ENCODE peak calls at places on chromosome 18, in seven cellular contexts. G is right cardiac atrium; X is CD4-positive, CD25-positive, alpha-beta regulatory T cell; T is activated T-cell treated with anti-CD3 and anti-CD28 coated beads, Interleukin-2, amount 50 U/mL, for 4 hours; K is activated naive CD8-positive, alpha-beta T cell treated with anti-CD3 and anti-CD28 coated beads, Interleukin-2, amount 10 ng/mL, durations not matched to agents 7 days and 5 days; Y is PC-3; P is activated CD4-positive, CD25-positive, alpha-beta regulatory T cell treated with anti-CD3 and anti-CD28 coated beads, Interleukin-2, amount 50 U/mL, for 24 hours. V is an unnamed sample.

GRCh38 chr18:24270937-24271380 is 126.7 kb downstream of the OSBPL1A start:
- ATAC-seq in G (peak), X (no peak), T (no peak), P (no peak), K (no peak), Y (peak), V (peak)

GRCh38 chr18:61892683-61893303 is at the start of gene RNF152:
- ATAC-seq in K (no peak), X (no peak), T (peak), P (peak), G (peak), Y (no peak), V (no peak)

GRCh38 chr18:3350566-3351527 is 88.9 kb downstream of the MYL12B start:
- ATAC-seq in Y (peak), P (no peak), G (no peak), T (peak), K (no peak), X (no peak), V (no peak)

GRCh38 chr18:350953-351572 is 83.2 kb upstream of the THOC1 start:
- ATAC-seq in Y (no peak), G (peak), X (no peak), K (no peak), T (no peak), P (no peak), V (no peak)

GRCh38 chr18:27750014-27750413 is 426.9 kb downstream of the CDH2 start:
- ATAC-seq in T (no peak), X (no peak), P (no peak), K (no peak), G (peak), Y (peak), V (no peak)

GRCh38 chr18:59460060-59460395 is 101.0 kb upstream of the LMAN1 start:
- ATAC-seq in Y (no peak), G (peak), T (no peak), K (no peak), P (no peak), X (no peak), V (peak)

GRCh38 chr18:61772293-61772848 is 120.4 kb downstream of the RNF152 start:
- ATAC-seq in P (no peak), K (no peak), X (no peak), G (no peak), Y (no peak), T (no peak), V (no peak)

GRCh38 chr18:45838302-45839070 is 13.0 kb downstream of the SIGLEC15 start:
- ATAC-seq in X (no peak), G (peak), K (no peak), Y (no peak), T (no peak), P (no peak), V (peak)

GRCh38 chr18:54075681-54076080 is 148.8 kb downstream of the MBD2 start:
- ATAC-seq in K (no peak), P (no peak), T (no peak), X (no peak), Y (no peak), G (no peak), V (no peak)

GRCh38 chr18:24033644-24034412 is 19.3 kb downstream of the TTC39C start:
- ATAC-seq in P (peak), T (peak), X (peak), Y (no peak), K (no peak), G (peak), V (no peak)

GRCh38 chr18:6170604-6171003 is 244.1 kb downstream of the L3MBTL4 start:
- ATAC-seq in K (no peak), G (no peak), T (no peak), Y (no peak), P (no peak), X (no peak), V (no peak)

GRCh38 chr18:75216212-75216925 is 5.8 kb downstream of the TSHZ1 start:
- ATAC-seq in T (peak), X (peak), G (no peak), P (no peak), Y (no peak), K (peak), V (no peak)

GRCh38 chr18:79631761-79632446 is 47.7 kb upstream of the CTDP1 start:
- ATAC-seq in Y (no peak), X (no peak), P (no peak), G (no peak), T (no peak), K (peak), V (no peak)

GRCh38 chr18:8556424-8556823 is 52.8 kb upstream of the RAB12 start:
- ATAC-seq in K (no peak), T (no peak), P (no peak), X (no peak), G (no peak), Y (no peak), V (no peak)

GRCh38 chr18:49944681-49945080 is 131.3 kb upstream of the ACAA2 start:
- ATAC-seq in T (no peak), K (no peak), X (no peak), Y (no peak), G (no peak), P (no peak), V (peak)

GRCh38 chr18:50806208-50806616 is 13.6 kb downstream of the MRO start:
- ATAC-seq in K (no peak), G (peak), P (no peak), T (no peak), Y (no peak), X (no peak), V (peak)

GRCh38 chr18:45957100-45957499 is 10.0 kb downstream of the EPG5 start:
- ATAC-seq in K (no peak), Y (no peak), G (no peak), X (no peak), T (no peak), P (no peak), V (no peak)

GRCh38 chr18:68448736-68449135 is 266.2 kb downstream of the TMX3 start:
- ATAC-seq in G (no peak), T (no peak), K (no peak), Y (no peak), X (no peak), P (no peak), V (no peak)

GRCh38 chr18:56124186-56124585 is 514.2 kb downstream of the TXNL1 start:
- ATAC-seq in X (no peak), T (no peak), G (no peak), K (no peak), P (no peak), Y (peak), V (no peak)

GRCh38 chr18:54848121-54848520 is 19.8 kb downstream of the RAB27B start:
- ATAC-seq in X (no peak), T (no peak), P (no peak), G (no peak), K (no peak), Y (no peak), V (no peak)

GRCh38 chr18:59546164-59546563 is 151.1 kb downstream of the CCBE1 start:
- ATAC-seq in G (no peak), X (no peak), Y (no peak), P (peak), T (no peak), K (no peak), V (no peak)

GRCh38 chr18:40738321-40738880 is 1216.6 kb upstream of the PIK3C3 start:
- ATAC-seq in T (no peak), X (no peak), K (no peak), P (no peak), Y (no peak), G (no peak), V (no peak)

GRCh38 chr18:8639762-8640161 is 30.5 kb downstream of the RAB12 start:
- ATAC-seq in Y (no peak), P (no peak), T (no peak), X (no peak), G (no peak), K (no peak), V (no peak)

GRCh38 chr18:51447943-51448342 is 250.5 kb upstream of the MEX3C start:
- ATAC-seq in T (no peak), P (no peak), Y (no peak), X (no peak), G (peak), K (no peak), V (no peak)

GRCh38 chr18:76496200-76496890 is 1.3 kb upstream of the ZNF516 start:
- ATAC-seq in Y (no peak), K (no peak), T (no peak), X (no peak), G (peak), P (no peak), V (peak)

GRCh38 chr18:2814928-2815327 is 31.9 kb upstream of the EMILIN2 start:
- ATAC-seq in G (no peak), X (no peak), Y (no peak), T (no peak), P (no peak), K (no peak), V (no peak)

GRCh38 chr18:22233271-22233670 is 63.9 kb downstream of the GATA6 start:
- ATAC-seq in P (no peak), K (no peak), Y (no peak), G (no peak), X (no peak), T (no peak), V (no peak)